ENCODE peak calls at places on chromosomes 6 and 20, in six cellular contexts. J is breast epithelium, X is adrenal gland, B is right lobe of liver, F is GM12892, R is Peyer's patch. L is an unnamed sample.

GRCh38 chr6:144690109-144690508 is 405.0 kb downstream of the UTRN start:
- DNase-seq in J (no peak), X (no peak), B (no peak), F (no peak), R (no peak), L (no peak)

GRCh38 chr6:90204327-90204726 is 92.3 kb downstream of the BACH2 start:
- DNase-seq in J (no peak), X (no peak), B (no peak), F (no peak), R (no peak), L (no peak)

GRCh38 chr6:101776919-101777350 is 383.4 kb downstream of the GRIK2 start:
- DNase-seq in J (no peak), X (no peak), B (no peak), F (no peak), R (no peak), L (no peak)

GRCh38 chr20:11453430-11453829 is 464.3 kb upstream of the BTBD3 start:
- DNase-seq in J (no peak), X (no peak), B (no peak), F (no peak), R (no peak), L (no peak)

GRCh38 chr6:8442149-8442548 is 6.8 kb upstream of the SLC35B3 start:
- DNase-seq in J (no peak), X (no peak), B (no peak), F (no peak), R (no peak), L (no peak)

GRCh38 chr6:151317995-151318365 is 73.4 kb downstream of the ZBTB2 start:
- DNase-seq in J (no peak), X (no peak), B (no peak), F (no peak), R (no peak), L (no peak)

GRCh38 chr6:10409766-10410209 is 5.1 kb downstream of the TFAP2A start:
- DNase-seq in J (no peak), X (no peak), B (no peak), F (no peak), R (no peak), L (peak)

GRCh38 chr20:61960836-61961235 is 104.8 kb downstream of the TAF4 start:
- DNase-seq in J (no peak), X (no peak), B (no peak), F (no peak), R (peak), L (no peak)

GRCh38 chr6:147510949-147511590 is 2.6 kb downstream of the SAMD5 start:
- DNase-seq in J (no peak), X (no peak), B (no peak), F (no peak), R (no peak), L (peak)

GRCh38 chr6:91462236-91462635 is 875.4 kb upstream of the MAP3K7 start:
- DNase-seq in J (no peak), X (no peak), B (no peak), F (no peak), R (no peak), L (no peak)

GRCh38 chr6:161922631-161923119 is 648.8 kb upstream of the AGPAT4 start:
- DNase-seq in J (peak), X (peak), B (peak), F (no peak), R (peak), L (no peak)

GRCh38 chr6:30615219-30615957 is 1.7 kb downstream of the PPP1R10 start:
- DNase-seq in J (no peak), X (peak), B (no peak), F (no peak), R (no peak), L (no peak)

GRCh38 chr6:30613251-30614043 is 3.6 kb downstream of the PPP1R10 start:
- DNase-seq in J (no peak), X (no peak), B (no peak), F (no peak), R (no peak), L (no peak)

GRCh38 chr6:30614843-30615218 is 2.2 kb downstream of the PPP1R10 start:
- DNase-seq in J (peak), X (peak), B (peak), F (peak), R (peak), L (peak)

GRCh38 chr6:30612687-30613248 is 4.3 kb downstream of the PPP1R10 start:
- DNase-seq in J (no peak), X (no peak), B (no peak), F (no peak), R (no peak), L (no peak)

GRCh38 chr6:30614044-30614842 is 2.8 kb downstream of the PPP1R10 start:
- DNase-seq in J (no peak), X (no peak), B (no peak), F (no peak), R (no peak), L (no peak)
- TF ChIP-seq POLR2A in J (no peak), X (peak), B (no peak), F (peak), R (no peak), L (no peak)

DNA sequence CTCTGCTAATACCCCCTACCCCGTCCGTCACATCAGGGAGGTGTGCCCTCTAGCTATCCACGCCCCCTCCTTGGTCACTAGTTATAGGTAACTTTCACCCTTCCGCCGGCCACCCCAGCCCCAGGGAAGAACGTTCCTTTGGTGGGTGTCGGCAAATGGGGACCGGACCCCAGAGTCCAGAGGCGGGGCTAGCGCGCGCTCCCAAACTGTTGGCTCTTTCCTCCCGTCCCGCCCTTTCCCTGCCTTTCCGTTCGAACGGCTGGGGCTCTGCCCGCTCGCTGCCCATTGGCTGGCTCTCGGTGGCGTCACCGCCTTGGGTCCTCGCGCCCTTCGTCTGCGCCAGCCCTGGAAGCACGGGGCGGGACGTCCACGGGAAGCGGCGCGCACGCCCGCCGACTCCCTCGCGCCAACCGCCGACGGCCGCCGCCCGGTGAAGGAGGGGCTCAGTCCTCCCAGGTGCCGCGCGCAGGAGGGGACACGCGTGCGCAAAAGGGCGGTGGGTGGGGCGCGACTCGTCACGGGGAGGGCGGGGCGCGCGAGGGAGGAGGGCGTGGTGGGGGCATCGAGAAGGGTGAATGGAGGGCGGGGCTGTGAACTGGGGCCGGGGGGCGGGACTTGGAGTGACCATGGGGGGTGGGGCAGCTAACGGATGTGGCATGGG is 634 bp upstream of the PHF1 start:
- DNase-seq in J (peak), X (peak), B (peak), F (peak), R (peak), L (peak)
- TF ChIP-seq POLR2A in J (peak), X (no peak), B (peak), F (peak), R (peak), L (peak)

GRCh38 chr6:84764332-84765049 is at the start of gene TBX18:
- DNase-seq in J (peak), X (peak), B (peak), F (no peak), R (peak), L (peak)
- TF ChIP-seq POLR2A in J (peak), X (no peak), B (no peak), F (no peak), R (peak), L (no peak)

GRCh38 chr6:141607956-141608355 is 524.8 kb upstream of the GJE1 start:
- DNase-seq in J (no peak), X (no peak), B (no peak), F (no peak), R (no peak), L (no peak)

DNA sequence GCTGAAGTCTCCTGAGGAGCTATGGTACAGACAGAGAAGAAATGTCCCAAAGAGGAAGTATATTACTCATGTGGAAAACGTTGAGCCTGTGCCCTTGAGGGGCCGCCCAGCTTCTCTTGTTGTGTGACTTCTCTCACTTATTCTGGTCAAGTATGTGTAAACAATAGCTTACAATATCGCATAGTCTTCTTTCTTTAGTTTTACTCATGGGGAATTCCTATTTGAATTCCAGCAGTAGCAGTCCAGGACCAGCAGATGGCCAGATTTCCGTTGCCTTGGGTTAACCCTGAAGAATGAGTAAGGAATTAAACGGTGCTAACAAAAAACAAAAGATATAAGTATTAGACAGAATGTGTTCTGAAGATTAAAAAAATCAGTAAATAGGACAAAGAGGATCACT is 522.0 kb upstream of the GJE1 start:
- DNase-seq in J (no peak), X (no peak), B (no peak), F (no peak), R (no peak), L (no peak)
- TF ChIP-seq POLR2A in J (no peak), X (no peak), B (no peak), F (no peak), R (no peak), L (no peak)

GRCh38 chr6:38637756-38638155 is 2.0 kb downstream of the BTBD9 start:
- DNase-seq in J (no peak), X (no peak), B (no peak), F (no peak), R (no peak), L (no peak)

GRCh38 chr6:38638941-38639497 is 710 bp downstream of the BTBD9 start:
- DNase-seq in J (peak), X (peak), B (no peak), F (peak), R (peak), L (peak)

GRCh38 chr6:38640216-38640909 is 634 bp upstream of the BTBD9 start:
- DNase-seq in J (no peak), X (peak), B (no peak), F (no peak), R (peak), L (no peak)

GRCh38 chr6:38636027-38636426 is 3.7 kb downstream of the BTBD9 start:
- DNase-seq in J (no peak), X (no peak), B (no peak), F (no peak), R (no peak), L (no peak)

DNA sequence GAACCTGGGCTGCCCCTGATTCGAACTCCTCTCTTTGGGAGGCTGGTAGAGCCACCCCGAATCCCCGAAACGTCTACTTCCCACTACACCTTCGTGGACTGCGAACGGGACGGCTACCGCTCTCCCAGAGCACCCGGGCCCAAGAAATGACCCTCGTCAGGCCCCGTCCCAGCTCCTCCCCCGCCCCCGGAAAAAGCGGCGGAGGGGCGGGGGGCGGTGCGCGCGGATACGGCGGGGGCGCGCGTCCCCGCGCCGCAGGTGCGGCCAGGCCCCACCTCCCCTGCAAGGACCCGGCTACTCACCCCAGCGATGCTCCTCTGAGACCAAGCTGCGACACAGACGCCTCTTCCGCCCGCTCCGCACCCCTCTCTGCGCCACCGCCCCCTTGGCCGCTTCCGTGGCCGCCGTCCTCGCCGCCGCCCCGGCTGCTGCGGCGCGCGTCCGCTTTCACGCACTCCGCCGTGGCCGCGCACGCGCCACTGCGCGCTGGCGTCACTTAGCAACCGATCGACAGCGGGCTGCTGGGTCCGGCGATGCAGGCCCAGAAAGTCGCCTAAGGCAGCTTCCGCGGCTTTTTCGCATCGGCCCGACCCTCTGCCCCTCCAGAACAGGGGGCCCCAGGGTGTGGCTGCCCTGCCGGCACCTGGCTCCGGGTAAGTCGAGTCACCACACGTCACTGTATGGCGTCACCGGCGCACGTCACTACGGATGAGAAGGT is at the start of gene BTBD9:
- DNase-seq in J (peak), X (peak), B (peak), F (peak), R (peak), L (peak)
- TF ChIP-seq POLR2A in J (no peak), X (peak), B (peak), F (peak), R (peak), L (peak)